ENCODE peak calls at places on chromosome 10, in seven cellular contexts. X is ascending aorta, I is brain microvascular endothelial cell, D is GM23338, H is neural progenitor cell, E is tibial nerve, R is heart left ventricle. A is an unnamed sample. For H3K27me3, the result is how much of the 10 kb centered on the place peaks cover.

GRCh38 chr10:73641272-73642060 is at the start of gene MYOZ1:
- DNase-seq in H (no peak), X (no peak), R (no peak), E (no peak), I (no peak), D (peak), A (no peak)

GRCh38 chr10:70430489-70431445 is 10.7 kb downstream of the NODAL start:
- DNase-seq in H (peak), I (peak), R (peak), E (peak), X (peak), D (peak), A (no peak)

GRCh38 chr10:63498665-63499064 is 22.5 kb upstream of the REEP3 start:
- DNase-seq in D (no peak), E (no peak), R (no peak), X (no peak), I (no peak), H (no peak), A (no peak)

GRCh38 chr10:118506835-118507234 is 88.6 kb downstream of the PRLHR start:
- DNase-seq in E (no peak), I (no peak), X (no peak), H (peak), R (no peak), D (no peak), A (no peak)

GRCh38 chr10:69657866-69658265 is 27.8 kb downstream of the FAM241B start:
- DNase-seq in E (no peak), R (no peak), X (no peak), H (no peak), D (no peak), I (no peak), A (no peak)

GRCh38 chr10:7593068-7593467 is 73.7 kb downstream of the ITIH5 start:
- DNase-seq in R (peak), X (no peak), I (no peak), D (no peak), E (no peak), H (no peak), A (no peak)

GRCh38 chr10:129472696-129473555 is 5.9 kb downstream of the MGMT start:
- DNase-seq in D (no peak), X (no peak), E (no peak), H (no peak), I (no peak), R (no peak), A (no peak)

GRCh38 chr10:32938554-32939061 is 19.4 kb downstream of the ITGB1 start:
- DNase-seq in E (no peak), I (no peak), H (peak), X (no peak), D (peak), R (peak), A (no peak)

GRCh38 chr10:5094265-5095205 is at the start of gene AKR1C3:
- DNase-seq in I (peak), R (no peak), D (peak), X (no peak), H (no peak), E (no peak), A (no peak)

DNA sequence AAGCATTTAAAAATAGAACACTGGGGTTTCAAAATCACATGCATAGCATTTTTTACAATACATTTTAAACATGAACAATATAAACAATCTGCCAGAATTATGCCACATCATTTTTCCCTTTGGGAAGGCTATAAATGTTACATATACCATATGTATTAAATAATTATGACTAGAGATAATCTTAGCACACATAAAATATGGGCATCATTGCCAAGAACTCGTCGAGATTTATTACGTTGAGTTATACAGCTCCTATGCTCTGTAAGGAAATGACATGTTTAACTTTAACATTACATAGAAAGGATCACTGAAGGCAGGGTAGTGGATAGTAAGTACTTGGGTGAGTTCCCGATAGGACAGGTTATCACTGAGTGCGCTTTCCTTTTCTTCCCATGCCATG is 267.8 kb downstream of the PARD3 start:
- DNase-seq in D (no peak), H (no peak), E (no peak), R (no peak), I (no peak), X (no peak), A (no peak)
- TF ChIP-seq CTCF in D (no peak), H (no peak), E (no peak), R (no peak), I (no peak), X (no peak), A (no peak)

GRCh38 chr10:370222-370825 is 235.1 kb downstream of the ZMYND11 start:
- DNase-seq in I (no peak), H (no peak), D (no peak), E (no peak), X (no peak), R (no peak), A (no peak)
- H3K4me3 ChIP-seq in I (no peak), H (no peak), D (no peak), E (no peak), X (no peak), R (no peak), A (no peak)

DNA sequence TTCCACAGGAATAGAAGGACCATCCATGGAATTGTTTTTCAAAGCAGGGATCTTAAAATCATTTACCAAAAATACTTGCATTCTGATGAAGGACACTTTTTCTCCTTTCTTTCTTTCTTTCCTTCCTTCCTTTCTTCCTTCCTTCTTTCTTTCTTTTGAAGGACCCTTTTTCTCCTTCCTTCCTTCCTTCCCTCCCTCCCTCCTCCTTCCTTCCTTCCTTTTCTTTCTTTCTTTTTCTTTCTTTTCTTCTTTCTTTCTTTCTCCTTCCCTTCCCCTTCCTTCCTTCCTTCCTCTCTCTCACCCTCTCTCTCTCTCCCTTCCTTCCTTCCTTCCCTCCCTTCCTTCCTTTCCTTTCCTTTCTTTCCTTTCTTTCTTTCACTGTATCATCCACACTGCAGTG is 74.8 kb downstream of the PRKCQ start:
- DNase-seq in E (no peak), I (no peak), X (no peak), D (no peak), R (no peak), H (no peak), A (no peak)
- H3K27me3 ChIP-seq in E (under half), I (under half), X (under half), D (under half), R (under half), H (under half), A (under half)

DNA sequence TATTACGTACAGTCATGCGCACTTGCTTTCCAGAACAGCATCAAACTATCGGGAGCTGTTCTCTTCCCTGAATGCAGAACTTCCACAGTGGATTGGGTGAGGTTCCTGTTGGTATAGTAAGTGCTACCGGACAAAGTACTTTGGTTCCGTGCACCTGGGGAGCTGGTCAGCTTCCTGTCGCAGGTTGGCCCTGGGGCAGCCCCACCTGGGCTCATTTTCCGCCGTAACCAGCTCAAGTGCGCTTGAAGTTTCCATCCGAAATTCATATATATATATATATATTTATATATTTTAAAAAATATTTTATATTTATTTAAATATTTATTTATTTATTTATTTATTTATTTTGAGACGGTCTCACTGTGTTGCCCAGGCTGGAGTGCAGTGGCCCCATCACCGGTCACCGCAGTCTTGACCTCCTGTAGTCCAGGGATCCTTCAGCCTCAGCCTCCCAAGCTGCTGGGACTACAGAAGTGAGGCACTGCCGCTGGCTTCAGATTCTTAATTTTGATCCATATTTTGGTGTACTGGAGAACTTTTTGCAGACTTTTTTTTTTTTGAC is 6.5 kb downstream of the SCART1 start:
- DNase-seq in D (no peak), X (no peak), E (no peak), H (no peak), R (no peak), I (no peak), A (no peak)
- TF ChIP-seq CTCF in D (no peak), X (no peak), E (no peak), H (no peak), R (no peak), I (no peak), A (no peak)

GRCh38 chr10:23099079-23099478 is 3.7 kb downstream of the MSRB2 start:
- DNase-seq in I (no peak), X (no peak), R (no peak), D (no peak), H (no peak), E (no peak), A (no peak)

GRCh38 chr10:23095966-23096813 is 811 bp downstream of the MSRB2 start:
- DNase-seq in R (peak), I (peak), H (peak), E (peak), D (peak), X (no peak), A (no peak)

GRCh38 chr10:23094786-23095403 is 484 bp upstream of the MSRB2 start:
- DNase-seq in I (no peak), D (no peak), H (no peak), X (no peak), R (no peak), E (no peak), A (no peak)

GRCh38 chr10:23095404-23095965 is at the start of gene MSRB2:
- DNase-seq in R (peak), H (peak), D (peak), X (peak), I (peak), E (peak), A (peak)

GRCh38 chr10:23096814-23097549 is 1.6 kb downstream of the MSRB2 start:
- DNase-seq in E (no peak), D (no peak), R (no peak), I (no peak), X (no peak), H (no peak), A (no peak)
- H3K4me3 ChIP-seq in E (no peak), D (peak), R (no peak), I (no peak), X (peak), H (peak), A (peak)

GRCh38 chr10:44045020-44045419 is 339.9 kb downstream of the CXCL12 start:
- DNase-seq in E (no peak), R (peak), I (no peak), H (no peak), X (no peak), D (no peak), A (no peak)

GRCh38 chr10:44044549-44044948 is 340.3 kb downstream of the CXCL12 start:
- DNase-seq in R (no peak), D (peak), I (no peak), X (no peak), H (no peak), E (no peak), A (no peak)

GRCh38 chr10:44046605-44047004 is 338.3 kb downstream of the CXCL12 start:
- DNase-seq in R (no peak), H (peak), X (no peak), E (no peak), D (no peak), I (peak), A (no peak)

GRCh38 chr10:44049301-44050015 is 335.4 kb downstream of the CXCL12 start:
- DNase-seq in E (no peak), I (no peak), D (no peak), H (no peak), R (no peak), X (no peak), A (no peak)

DNA sequence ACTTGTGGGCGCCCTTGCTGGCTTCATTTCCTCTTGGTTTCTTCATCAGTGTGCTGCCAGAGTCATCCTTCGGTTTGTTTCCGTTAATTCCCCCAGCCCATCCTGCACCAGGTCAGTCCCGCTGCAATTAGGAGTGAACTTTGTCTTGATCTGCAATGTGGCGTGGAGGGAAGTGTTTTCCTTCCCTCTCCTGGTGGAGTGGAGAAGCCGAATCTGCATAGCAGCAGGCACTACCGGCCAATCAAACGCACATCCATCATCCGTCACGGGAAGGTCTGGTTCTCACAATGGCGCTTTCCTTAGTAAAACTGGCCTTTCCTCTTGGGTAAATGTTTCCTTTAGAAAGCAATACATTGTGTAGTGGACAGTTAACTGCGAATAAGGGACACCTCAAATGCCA is 337.5 kb downstream of the CXCL12 start:
- DNase-seq in X (no peak), E (no peak), R (no peak), H (no peak), I (no peak), D (no peak), A (no peak)
- H3K27me3 ChIP-seq in X (under half), E (under half), R (under half), H (under half), I (under half), D (under half), A (under half)

GRCh38 chr10:13997650-13998049 is 333.1 kb downstream of the FRMD4A start:
- DNase-seq in R (no peak), I (no peak), E (no peak), D (no peak), H (no peak), X (no peak), A (no peak)
- TF ChIP-seq CTCF in R (no peak), I (no peak), E (no peak), D (no peak), H (no peak), X (no peak), A (no peak)

DNA sequence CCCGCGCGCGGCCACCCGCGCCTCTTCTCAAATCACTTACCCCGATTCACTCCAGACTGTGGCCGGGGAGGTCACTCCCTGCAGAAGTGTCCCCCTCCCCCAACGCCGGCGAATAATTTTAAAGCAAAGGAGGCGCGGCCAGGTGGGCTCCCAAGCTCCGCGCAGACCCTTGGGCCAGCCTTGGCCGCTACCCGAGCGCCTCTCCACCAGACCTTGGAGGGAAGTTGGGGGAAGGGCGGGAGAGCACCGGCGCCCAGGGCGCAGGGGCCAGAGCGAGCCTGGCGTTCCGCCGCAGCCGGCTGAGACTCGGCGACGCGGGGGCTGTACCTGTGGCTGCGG is 270 bp downstream of the MKX start:
- DNase-seq in H (no peak), D (peak), X (no peak), I (no peak), R (no peak), E (no peak), A (peak)
- H3K4me3 ChIP-seq in H (peak), D (peak), X (peak), I (peak), R (peak), E (peak), A (no peak)

A was measured in GM06990.